ENCODE peak calls at places on chromosome 15, in nine cellular contexts. U, D, R, M, J, A, S, X and T are unnamed samples.

GRCh38 chr15:101528917-101529299 is 39.4 kb upstream of the PCSK6 start:
- DNase-seq in M (no peak), X (no peak), J (no peak), R (no peak), U (no peak), D (no peak), A (no peak), S (no peak), T (no peak)

GRCh38 chr15:42549052-42549491 is 434 bp downstream of the HAUS2 start:
- DNase-seq in D (peak; percentile 6), M (peak; percentile 18), A (no peak), R (peak; percentile 57), J (no peak), U (no peak), S (no peak), X (no peak), T (no peak)

GRCh38 chr15:89391685-89392257 is 57.1 kb upstream of the POLG start:
- DNase-seq in X (no peak), M (no peak), A (no peak), D (no peak), S (no peak), J (no peak), U (no peak), R (no peak), T (no peak)

GRCh38 chr15:31488437-31489204 is 162.0 kb downstream of the KLF13 start:
- DNase-seq in U (peak; percentile 43), A (no peak), M (peak; percentile 81), D (peak; percentile 37), X (peak; percentile 93), J (peak; percentile 82), R (peak; percentile 88), S (peak; percentile 78), T (peak; percentile 14)

GRCh38 chr15:52220896-52221660 is 29.9 kb upstream of the GNB5 start:
- DNase-seq in X (no peak), D (no peak), R (no peak), M (no peak), U (no peak), J (no peak), S (no peak), A (no peak), T (no peak)

GRCh38 chr15:95202569-95203349 is 971.4 kb downstream of the MCTP2 start:
- DNase-seq in D (no peak), X (no peak), U (no peak), A (no peak), M (no peak), J (no peak), S (no peak), R (peak; percentile 73), T (no peak)

GRCh38 chr15:64009241-64009640 is 37.0 kb downstream of the DAPK2 start:
- DNase-seq in R (no peak), S (no peak), U (peak; percentile 67), X (no peak), M (no peak), J (no peak), D (no peak), A (no peak), T (peak; percentile 11)

GRCh38 chr15:58731756-58732535 is 17.6 kb downstream of the ADAM10 start:
- DNase-seq in D (no peak), U (no peak), M (no peak), A (no peak), R (peak; percentile 81), S (no peak), J (peak; percentile 15), X (no peak), T (peak; percentile 44)

GRCh38 chr15:51776952-51777574 is 25.7 kb downstream of the TMOD2 start:
- DNase-seq in X (peak; percentile 79), D (peak; percentile 28), J (peak; percentile 77), S (peak; percentile 56), R (peak; percentile 77), M (peak; percentile 70), A (peak; percentile 22), U (peak; percentile 50), T (peak; percentile 57)

GRCh38 chr15:74434260-74434915 is 630 bp upstream of the SEMA7A start:
- DNase-seq in U (no peak), X (no peak), M (no peak), D (no peak), R (no peak), A (no peak), J (no peak), S (no peak), T (no peak)

GRCh38 chr15:32029409-32029861 is 880 bp upstream of the CHRNA7 start:
- DNase-seq in R (no peak), X (peak; percentile 71), S (no peak), U (no peak), M (no peak), D (no peak), A (no peak), J (no peak), T (no peak)

GRCh38 chr15:70165811-70166284 is 68.1 kb upstream of the TLE3 start:
- DNase-seq in D (no peak), R (no peak), S (no peak), A (no peak), U (peak; percentile 92), X (no peak), M (no peak), J (no peak), T (no peak)

GRCh38 chr15:41994772-41995475 is 22.6 kb upstream of the EHD4 start:
- DNase-seq in A (no peak), X (no peak), S (no peak), U (no peak), M (no peak), D (no peak), R (no peak), J (no peak), T (no peak)

GRCh38 chr15:73926191-73927002 is at the start of gene LOXL1:
- DNase-seq in S (no peak), M (peak; percentile 88), R (peak; percentile 93), D (peak; percentile 16), A (no peak), X (peak; percentile 64), J (peak; percentile 42), U (peak; percentile 89), T (peak; percentile 65)

GRCh38 chr15:74768099-74768770 is 13.6 kb upstream of the CSK start:
- DNase-seq in X (peak; percentile 37), M (no peak), D (no peak), U (no peak), S (no peak), A (no peak), R (peak; percentile 12), J (no peak), T (no peak)

GRCh38 chr15:78204351-78205309 is 29.7 kb downstream of the ACSBG1 start:
- DNase-seq in S (no peak), U (peak; percentile 66), J (no peak), D (no peak), A (no peak), R (no peak), X (no peak), M (no peak), T (no peak)